ENCODE peak calls at places on chromosomes 4 and X, in five cellular contexts. F, H, T, D and S are unnamed samples.

GRCh38 chr4:152644130-152644529 is 35.7 kb downstream of the TMEM154 start:
- DNase-seq in F (no peak), H (no peak), T (no peak), D (no peak), S (no peak)

GRCh38 chr4:6972375-6972650 is 62.7 kb downstream of the TBC1D14 start:
- DNase-seq in F (no peak), H (no peak), T (no peak), D (no peak), S (no peak)

GRCh38 chr4:61427099-61427817 is 227.1 kb downstream of the ADGRL3 start:
- DNase-seq in F (no peak), H (no peak), T (no peak), D (no peak), S (no peak)

GRCh38 chr4:87322754-87323153 is at the start of gene HSD17B13:
- DNase-seq in F (no peak), H (no peak), T (no peak), D (no peak), S (no peak)

GRCh38 chr4:10013722-10014121 is 7.6 kb downstream of the SLC2A9 start:
- DNase-seq in F (no peak), H (no peak), T (no peak), D (peak; percentile 80), S (no peak)

GRCh38 chr4:7857238-7857701 is 82.4 kb downstream of the AFAP1 start:
- DNase-seq in F (no peak), H (peak; percentile 27), T (no peak), D (no peak), S (peak; percentile 39)

GRCh38 chr4:55214172-55214571 is 88.8 kb upstream of the KDR start:
- DNase-seq in F (peak; percentile 15), H (no peak), T (no peak), D (no peak), S (no peak)

GRCh38 chrX:103722505-103722904 is 11.8 kb downstream of the TMEM31 start:
- DNase-seq in F (no peak), H (no peak), T (no peak), D (no peak), S (no peak)

GRCh38 chr4:107182347-107182746 is 146.2 kb upstream of the DKK2 start:
- DNase-seq in F (no peak), H (no peak), T (no peak), D (no peak), S (no peak)

GRCh38 chr4:77734928-77735327 is 84.2 kb downstream of the CNOT6L start:
- DNase-seq in F (no peak), H (no peak), T (no peak), D (peak; percentile 10), S (no peak)

GRCh38 chr4:74671074-74671698 is 123.1 kb downstream of the BTC start:
- DNase-seq in F (peak; percentile 41), H (no peak), T (no peak), D (peak; percentile 61), S (no peak)

GRCh38 chrX:10574663-10575062 is 45.7 kb downstream of the MID1 start:
- DNase-seq in F (no peak), H (no peak), T (no peak), D (no peak), S (no peak)

GRCh38 chr4:164251257-164251656 is 502.7 kb upstream of the SMIM31 start:
- DNase-seq in F (no peak), H (no peak), T (no peak), D (no peak), S (no peak)

GRCh38 chrX:132651411-132652086 is 162.7 kb upstream of the MBNL3 start:
- DNase-seq in F (no peak), H (no peak), T (no peak), D (no peak), S (no peak)

GRCh38 chr4:21710212-21710843 is 238.2 kb downstream of the KCNIP4 start:
- DNase-seq in F (peak; percentile 78), H (no peak), T (no peak), D (no peak), S (no peak)

GRCh38 chr4:74223801-74224200 is 65.9 kb downstream of the MTHFD2L start:
- DNase-seq in F (no peak), H (no peak), T (no peak), D (no peak), S (no peak)

GRCh38 chr4:8688908-8689445 is 96.4 kb downstream of the CPZ start:
- DNase-seq in F (peak; percentile 8), H (no peak), T (peak; percentile 45), D (no peak), S (peak; percentile 42)

GRCh38 chr4:110823251-110823650 is 200.4 kb upstream of the PITX2 start:
- DNase-seq in F (no peak), H (no peak), T (no peak), D (no peak), S (no peak)

GRCh38 chrX:152632445-152633097 is 5.1 kb upstream of the GABRQ start:
- DNase-seq in F (peak; percentile 26), H (peak; percentile 78), T (no peak), D (peak; percentile 47), S (no peak)

GRCh38 chr4:28378109-28378830 is 1517.6 kb downstream of the STIM2 start:
- DNase-seq in F (no peak), H (no peak), T (no peak), D (no peak), S (no peak)

GRCh38 chr4:138275946-138276621 is 33.9 kb upstream of the SLC7A11 start:
- DNase-seq in F (no peak), H (no peak), T (no peak), D (no peak), S (no peak)
- H3K4me3 ChIP-seq in F (no peak overlapping the region), H (no peak overlapping the region), T (no peak overlapping the region), D (no peak overlapping the region), S (no peak overlapping the region)

DNA sequence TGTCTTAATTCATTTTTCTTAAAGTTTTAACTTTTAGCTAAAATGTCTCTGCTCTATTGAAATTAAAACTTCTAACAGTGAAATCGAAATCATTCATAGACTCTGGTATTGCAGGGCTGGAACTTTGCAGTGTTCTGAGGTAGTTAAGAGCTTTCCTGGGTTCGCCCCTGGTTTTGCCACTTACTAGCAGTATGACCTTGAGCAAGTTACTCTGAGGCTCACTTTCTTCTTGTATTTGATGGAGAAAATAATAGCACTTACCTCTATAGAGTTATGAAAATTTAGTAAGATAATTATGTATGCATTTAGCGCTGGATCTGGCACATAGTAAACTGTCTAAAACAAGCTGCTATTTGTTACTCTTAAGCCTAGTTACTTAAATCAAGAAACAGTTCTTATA is 1.7 kb downstream of the SLAIN2 start:
- DNase-seq in F (no peak), H (no peak), T (no peak), D (no peak), S (no peak)
- H3K4me3 ChIP-seq in F (no peak overlapping the region), H (peak overlapping the region; percentile 69), T (no peak overlapping the region), D (no peak overlapping the region), S (peak overlapping the region; percentile 97)

GRCh38 chr4:40192286-40193017 is 4.4 kb upstream of the RHOH start:
- DNase-seq in F (no peak), H (no peak), T (no peak), D (peak; percentile 32), S (no peak)
- H3K4me3 ChIP-seq in F (no peak overlapping the region), H (no peak overlapping the region), T (no peak overlapping the region), D (no peak overlapping the region), S (no peak overlapping the region)

GRCh38 chr4:114087596-114088230 is 108.3 kb upstream of the ARSJ start:
- DNase-seq in F (no peak), H (no peak), T (no peak), D (no peak), S (no peak)

GRCh38 chr4:114081783-114082182 is 102.3 kb upstream of the ARSJ start:
- DNase-seq in F (no peak), H (no peak), T (no peak), D (no peak), S (no peak)

GRCh38 chr4:114078636-114079035 is 99.2 kb upstream of the ARSJ start:
- DNase-seq in F (no peak), H (no peak), T (no peak), D (no peak), S (no peak)

GRCh38 chr4:114077610-114078009 is 98.2 kb upstream of the ARSJ start:
- DNase-seq in F (peak; percentile 24), H (no peak), T (no peak), D (no peak), S (no peak)

GRCh38 chr4:114082348-114082747 is 102.9 kb upstream of the ARSJ start:
- DNase-seq in F (no peak), H (no peak), T (no peak), D (no peak), S (no peak)
- H3K4me3 ChIP-seq in F (no peak overlapping the region), H (no peak overlapping the region), T (no peak overlapping the region), D (no peak overlapping the region), S (no peak overlapping the region)

DNA sequence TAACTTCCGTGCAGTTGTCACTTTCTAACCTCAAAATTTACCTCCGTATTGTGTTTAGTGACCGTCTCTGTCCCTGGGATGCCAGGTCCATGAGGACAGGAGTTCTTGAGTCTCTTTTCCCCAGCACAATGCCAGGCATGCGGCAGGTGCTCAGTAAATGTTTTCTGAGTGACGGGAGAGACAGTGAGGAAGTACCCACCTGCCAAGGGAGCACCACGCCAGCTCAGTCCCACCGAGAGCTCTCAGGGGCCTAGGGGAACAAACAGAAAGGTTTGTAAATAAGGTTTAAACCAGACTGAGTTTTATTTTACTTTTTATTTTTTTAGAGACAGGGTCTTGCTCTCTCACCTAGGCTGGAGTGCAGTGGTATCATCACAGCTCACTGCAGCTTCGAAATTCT is 81.5 kb upstream of the NKX1-1 start:
- DNase-seq in F (no peak), H (no peak), T (no peak), D (no peak), S (peak; percentile 4)
- H3K4me3 ChIP-seq in F (no peak overlapping the region), H (no peak overlapping the region), T (no peak overlapping the region), D (no peak overlapping the region), S (no peak overlapping the region)

GRCh38 chrX:13732246-13733067 is 2.0 kb downstream of the TRAPPC2 start:
- DNase-seq in F (no peak), H (no peak), T (no peak), D (no peak), S (no peak)

GRCh38 chrX:13734278-13735172 is at the start of the genes OFD1 and TRAPPC2:
- DNase-seq in F (peak; percentile 94), H (peak; percentile 81), T (peak; percentile 83), D (peak; percentile 97), S (peak; percentile 94)

DNA sequence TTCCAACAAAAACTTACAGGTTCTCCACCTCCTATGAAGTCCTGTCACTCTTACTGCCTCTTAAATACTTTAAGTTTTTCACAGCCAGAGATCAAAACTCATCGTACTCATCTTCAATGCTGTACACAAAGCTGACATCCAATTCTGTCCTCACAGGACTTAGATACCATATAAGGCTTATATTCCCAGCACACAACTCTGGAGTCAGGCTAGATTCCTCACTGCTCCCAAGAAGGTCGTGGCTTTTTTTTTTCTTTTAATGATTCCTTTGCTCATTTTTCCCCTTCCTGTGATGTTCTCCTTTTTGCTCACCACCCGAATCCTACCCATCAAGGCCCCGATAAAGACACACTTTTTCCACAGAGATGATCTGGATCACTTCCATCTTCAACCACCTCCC is 914 bp downstream of the TRAPPC2 start:
- DNase-seq in F (no peak), H (no peak), T (no peak), D (no peak), S (no peak)
- H3K4me3 ChIP-seq in F (peak overlapping the region; percentile 49), H (peak overlapping the region; percentile 86), T (peak overlapping the region; percentile 68), D (no peak overlapping the region), S (peak overlapping the region; percentile 65)

GRCh38 chr4:91577864-91578263 is 725.9 kb upstream of the GRID2 start:
- DNase-seq in F (no peak), H (no peak), T (no peak), D (no peak), S (no peak)
- H3K4me3 ChIP-seq in F (no peak overlapping the region), H (no peak overlapping the region), T (no peak overlapping the region), D (no peak overlapping the region), S (no peak overlapping the region)